ENCODE peak calls at places on chromosomes 2 and 18, in five cellular contexts. A is ELF-1; K is activated CD8-positive, alpha-beta memory T cell treated with anti-CD3 and anti-CD28 coated beads for 24 hours; C is NCI-H2081; R is naive B cell. M is an unnamed sample.

GRCh38 chr18:76459687-76460350 is 35.2 kb downstream of the ZNF516 start:
- DNase-seq in A (no peak), K (peak; percentile 17), C (no peak), R (no peak), M (peak; percentile 98)

GRCh38 chr2:128565441-128565840 is 246.8 kb upstream of the HS6ST1 start:
- DNase-seq in A (no peak), K (no peak), C (no peak), R (no peak), M (no peak)

GRCh38 chr2:211144078-211144477 is 587.7 kb downstream of the CPS1 start:
- DNase-seq in A (no peak), K (no peak), C (no peak), R (no peak), M (peak; percentile 51)

GRCh38 chr2:204505946-204506345 is 39.3 kb upstream of the PARD3B start:
- DNase-seq in A (no peak), K (no peak), C (no peak), R (no peak), M (no peak)

GRCh38 chr2:212994976-212995375 is 156.4 kb downstream of the IKZF2 start:
- DNase-seq in A (no peak), K (no peak), C (no peak), R (no peak), M (peak; percentile 51)

GRCh38 chr2:71889991-71890684 is 257.5 kb downstream of the CYP26B1 start:
- DNase-seq in A (no peak), K (no peak), C (no peak), R (no peak), M (peak; percentile 93)

GRCh38 chr2:12106440-12107080 is 360.1 kb downstream of the LPIN1 start:
- DNase-seq in A (peak; percentile 34), K (peak; percentile 58), C (no peak), R (no peak), M (peak; percentile 97)

GRCh38 chr2:237919593-237919992 is 47.2 kb upstream of the UBE2F start:
- DNase-seq in A (no peak), K (no peak), C (no peak), R (peak; percentile 37), M (no peak)

GRCh38 chr2:64283641-64284371 is 139.6 kb upstream of the PELI1 start:
- DNase-seq in A (no peak), K (peak; percentile 63), C (no peak), R (peak; percentile 42), M (no peak)

GRCh38 chr2:29691386-29691950 is 229.9 kb downstream of the ALK start:
- DNase-seq in A (no peak), K (no peak), C (no peak), R (no peak), M (no peak)

GRCh38 chr2:237060518-237061312 is 25.0 kb upstream of the COPS8 start:
- DNase-seq in A (peak; percentile 77), K (no peak), C (peak; percentile 30), R (no peak), M (peak; percentile 71)

GRCh38 chr2:209476367-209477191 is 52.7 kb downstream of the MAP2 start:
- DNase-seq in A (no peak), K (no peak), C (peak; percentile 99), R (no peak), M (peak; percentile 98)

GRCh38 chr18:73563345-73563744 is 584.3 kb downstream of the FBXO15 start:
- DNase-seq in A (no peak), K (no peak), C (no peak), R (no peak), M (peak; percentile 61)

GRCh38 chr2:23456881-23457760 is 72.1 kb downstream of the KLHL29 start:
- DNase-seq in A (no peak), K (no peak), C (no peak), R (no peak), M (no peak)

GRCh38 chr2:122737429-122738077 is 982.1 kb downstream of the TSN start:
- DNase-seq in A (no peak), K (no peak), C (no peak), R (no peak), M (peak; percentile 18)

GRCh38 chr2:64675860-64676259 is 22.1 kb upstream of the SERTAD2 start:
- DNase-seq in A (no peak), K (peak; percentile 79), C (no peak), R (no peak), M (peak; percentile 56)

GRCh38 chr2:140472676-140473075 is 1658.1 kb downstream of the LRP1B start:
- DNase-seq in A (no peak), K (no peak), C (no peak), R (no peak), M (no peak)

GRCh38 chr2:219107837-219108236 is 47.1 kb upstream of the IHH start:
- DNase-seq in A (no peak), K (no peak), C (no peak), R (no peak), M (no peak)

GRCh38 chr2:168478206-168478605 is 22.1 kb downstream of the CERS6 start:
- DNase-seq in A (no peak), K (no peak), C (no peak), R (no peak), M (no peak)

GRCh38 chr2:130762031-130762909 is 6.9 kb downstream of the AMER3 start:
- DNase-seq in A (no peak), K (no peak), C (no peak), R (no peak), M (no peak)

GRCh38 chr18:61892683-61893303 is at the start of gene RNF152:
- DNase-seq in A (peak; percentile 79), K (peak; percentile 62), C (peak; percentile 5), R (peak; percentile 7), M (no peak)

GRCh38 chr2:98346259-98347236 is at the start of gene CNGA3:
- DNase-seq in A (peak; percentile 86), K (peak; percentile 61), C (no peak), R (peak; percentile 15), M (no peak)

GRCh38 chr2:42171396-42171971 is 2.3 kb downstream of the EML4 start:
- DNase-seq in A (peak; percentile 39), K (no peak), C (peak; percentile 34), R (no peak), M (no peak)

GRCh38 chr2:196241175-196241574 is 69.8 kb upstream of the STK17B start:
- DNase-seq in A (no peak), K (no peak), C (no peak), R (no peak), M (no peak)

GRCh38 chr2:223779877-223780276 is 57.5 kb downstream of the AP1S3 start:
- DNase-seq in A (peak; percentile 70), K (peak; percentile 60), C (peak; percentile 26), R (peak; percentile 57), M (peak; percentile 66)

GRCh38 chr2:61538920-61539559 is 884 bp upstream of the XPO1 start:
- DNase-seq in A (no peak), K (no peak), C (peak; percentile 83), R (peak; percentile 29), M (no peak)

GRCh38 chr2:103361712-103362111 is 599.9 kb downstream of the TMEM182 start:
- DNase-seq in A (no peak), K (no peak), C (no peak), R (no peak), M (no peak)

GRCh38 chr2:96924775-96925747 is 55.2 kb upstream of the SEMA4C start:
- DNase-seq in A (no peak), K (no peak), C (no peak), R (no peak), M (no peak)

GRCh38 chr2:30514134-30514860 is 67.3 kb downstream of the LCLAT1 start:
- DNase-seq in A (no peak), K (no peak), C (no peak), R (no peak), M (peak; percentile 63)

GRCh38 chr2:134865388-134865787 is 27.0 kb downstream of the ACMSD start:
- DNase-seq in A (no peak), K (no peak), C (no peak), R (no peak), M (no peak)

GRCh38 chr2:190904644-190905043 is 24.0 kb downstream of the GLS start:
- DNase-seq in A (no peak), K (no peak), C (no peak), R (no peak), M (no peak)

GRCh38 chr2:201280191-201281040 is 20.1 kb downstream of the CASP8 start:
- DNase-seq in A (no peak), K (no peak), C (no peak), R (no peak), M (no peak)

GRCh38 chr18:22683196-22683676 is 249.9 kb upstream of the RBBP8 start:
- DNase-seq in A (no peak), K (no peak), C (peak; percentile 77), R (no peak), M (peak; percentile 67)

GRCh38 chr2:240412975-240413812 is 22.3 kb upstream of the GPC1 start:
- DNase-seq in A (no peak), K (no peak), C (no peak), R (no peak), M (no peak)

GRCh38 chr2:197941715-197942114 is 137.3 kb downstream of the PLCL1 start:
- DNase-seq in A (no peak), K (no peak), C (no peak), R (no peak), M (no peak)

GRCh38 chr2:36964496-36965058 is 1.8 kb downstream of the STRN start:
- DNase-seq in A (no peak), K (no peak), C (no peak), R (no peak), M (no peak)

GRCh38 chr2:48824116-48824515 is 68.6 kb upstream of the LHCGR start:
- DNase-seq in A (no peak), K (no peak), C (no peak), R (no peak), M (no peak)

GRCh38 chr2:159349674-159350299 is 63.3 kb upstream of the WDSUB1 start:
- DNase-seq in A (no peak), K (no peak), C (no peak), R (no peak), M (no peak)

GRCh38 chr2:155815851-155816250 is 516.7 kb downstream of the NR4A2 start:
- DNase-seq in A (peak; percentile 64), K (no peak), C (peak; percentile 23), R (no peak), M (peak; percentile 58)

GRCh38 chr2:157427922-157428303 is 16.0 kb downstream of the CYTIP start:
- DNase-seq in A (no peak), K (no peak), C (no peak), R (no peak), M (no peak)